ENCODE peak calls at places on chromosomes 4 and X, in five cellular contexts. X, O, Q, D and L are unnamed samples.

GRCh38 chr4:86831262-86832090 is 17.7 kb downstream of the SLC10A6 start:
- DNase-seq in O (no peak), D (peak; percentile 70), X (peak; percentile 47), Q (peak; percentile 65), L (no peak)

GRCh38 chr4:139934336-139934735 is 219.6 kb downstream of the MAML3 start:
- DNase-seq in O (peak; percentile 80), D (no peak), Q (peak; percentile 59), X (peak; percentile 48), L (no peak)

GRCh38 chr4:16777726-16778125 is 120.7 kb downstream of the LDB2 start:
- DNase-seq in X (no peak), D (no peak), O (no peak), Q (no peak), L (no peak)

GRCh38 chr4:159451006-159451405 is 348.1 kb downstream of the RAPGEF2 start:
- DNase-seq in Q (no peak), X (no peak), O (no peak), D (no peak), L (no peak)

GRCh38 chrX:54865208-54865607 is 55.4 kb upstream of the TRO start:
- DNase-seq in D (no peak), O (no peak), Q (no peak), X (no peak), L (no peak)

GRCh38 chr4:117588771-117589170 is 445.5 kb upstream of the NDST3 start:
- DNase-seq in Q (no peak), D (no peak), X (no peak), O (no peak), L (no peak)

GRCh38 chr4:76733380-76733779 is 164.6 kb downstream of the SOWAHB start:
- DNase-seq in X (no peak), D (no peak), Q (no peak), O (no peak), L (no peak)

GRCh38 chr4:121706595-121707021 is 9.8 kb upstream of the ANXA5 start:
- DNase-seq in D (no peak), X (no peak), O (no peak), Q (no peak), L (no peak)

GRCh38 chr4:169158860-169159259 is 111.9 kb downstream of the SH3RF1 start:
- DNase-seq in Q (no peak), X (no peak), D (no peak), O (no peak), L (no peak)

GRCh38 chrX:78330540-78330939 is 3.1 kb upstream of the CYSLTR1 start:
- DNase-seq in D (no peak), O (no peak), Q (no peak), X (no peak), L (no peak)

GRCh38 chrX:50088645-50089044 is 112.2 kb downstream of the AKAP4 start:
- DNase-seq in Q (no peak), O (no peak), D (no peak), X (no peak), L (peak; percentile 58)

GRCh38 chrX:30913556-30913955 is 24.5 kb upstream of the TAB3 start:
- DNase-seq in Q (no peak), D (no peak), X (no peak), O (no peak), L (no peak)

GRCh38 chrX:2371026-2371778 is 129.6 kb downstream of the DHRSX start:
- DNase-seq in Q (no peak), O (no peak), D (no peak), X (no peak), L (no peak)

GRCh38 chr4:158169931-158170690 is 2.7 kb downstream of the GASK1B start:
- DNase-seq in O (no peak), Q (no peak), D (no peak), X (no peak), L (no peak)

GRCh38 chrX:20333672-20334071 is 67.0 kb upstream of the RPS6KA3 start:
- DNase-seq in O (no peak), D (no peak), X (no peak), Q (no peak), L (no peak)

GRCh38 chr4:176499518-176499917 is 179.8 kb downstream of the SPCS3 start:
- DNase-seq in X (no peak), O (no peak), D (no peak), Q (no peak), L (no peak)

GRCh38 chr4:101782546-101782945 is 8.0 kb upstream of the BANK1 start:
- DNase-seq in O (no peak), D (no peak), X (no peak), Q (no peak), L (no peak)

GRCh38 chrX:292900-293897 is 12.0 kb downstream of the PLCXD1 start:
- DNase-seq in Q (no peak), O (no peak), D (no peak), X (no peak), L (peak; percentile 36)

GRCh38 chr4:152935661-152936445 is at the start of gene FHDC1:
- DNase-seq in Q (peak; percentile 19), D (peak; percentile 29), O (no peak), X (no peak), L (peak; percentile 73)

GRCh38 chrX:40146471-40147398 is 49.0 kb upstream of the BCOR start:
- DNase-seq in O (peak; percentile 56), Q (peak; percentile 51), X (peak; percentile 44), D (no peak), L (peak; percentile 67)
- H3K4me3 ChIP-seq in O (no peak overlapping the region), Q (peak overlapping the region; percentile 39), X (peak overlapping the region; percentile 47), D (peak overlapping the region; percentile 43), L (peak overlapping the region; percentile 51)

DNA sequence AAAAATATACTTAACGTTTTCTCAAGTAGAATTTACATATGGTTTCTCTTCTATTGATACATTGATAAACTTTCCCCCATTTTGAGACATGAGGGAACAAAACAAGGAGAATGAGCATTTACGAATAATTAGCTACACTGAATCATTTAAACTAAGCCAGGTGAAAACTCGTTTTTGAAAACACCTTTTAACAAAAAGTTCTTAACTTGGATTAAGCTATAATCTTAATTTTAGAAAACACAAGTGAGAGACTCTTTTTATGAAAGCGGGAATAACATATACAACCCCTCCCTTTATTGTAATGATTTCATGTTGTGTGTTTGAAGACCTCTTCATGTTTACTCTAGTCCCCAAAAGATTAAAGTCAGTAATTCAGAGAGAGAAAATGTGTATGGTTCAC is 20.1 kb downstream of the PDLIM3 start:
- DNase-seq in O (no peak), D (no peak), X (no peak), Q (no peak), L (no peak)
- TF ChIP-seq CTCF in O (no peak), D (no peak), X (no peak), Q (no peak), L (no peak)

DNA sequence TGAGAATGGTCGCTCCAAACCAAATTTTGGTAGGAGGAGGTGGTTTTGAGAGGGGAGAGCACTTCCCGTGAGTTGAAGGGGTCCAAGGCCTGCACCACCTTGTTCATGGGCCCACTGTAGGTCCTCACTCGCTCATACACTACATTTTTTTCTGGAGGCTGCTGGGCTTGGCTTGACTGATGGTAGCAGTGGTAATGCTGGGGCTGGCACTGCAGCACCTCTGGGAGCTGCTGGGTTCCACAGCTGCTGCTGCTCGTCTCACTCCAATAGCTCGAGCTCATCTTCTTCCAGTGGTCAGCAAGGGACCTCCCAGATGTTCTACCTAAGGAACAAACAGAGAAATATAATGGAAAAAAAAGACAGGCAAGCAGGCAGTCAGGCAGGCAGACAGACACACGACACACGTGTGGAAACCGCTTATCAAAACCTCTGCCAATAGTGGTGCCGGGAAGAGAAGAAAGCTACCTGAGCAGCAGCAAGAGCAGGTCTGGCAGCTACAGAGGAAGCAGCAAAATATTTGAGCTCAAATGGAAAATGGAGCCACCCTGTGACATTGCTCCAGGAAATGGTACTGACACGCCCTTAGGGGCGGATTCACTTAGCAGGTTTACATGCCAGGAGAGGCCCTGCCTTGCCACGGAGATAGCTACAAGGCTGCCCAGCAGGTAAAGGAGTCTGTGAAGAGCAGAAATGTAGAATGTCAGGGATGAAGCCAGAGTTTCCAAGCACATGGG is at the start of gene POF1B:
- DNase-seq in D (no peak), Q (no peak), O (no peak), X (no peak), L (peak; percentile 15)
- TF ChIP-seq POLR2A in D (no peak), Q (no peak), O (no peak), X (no peak), L (no peak)

GRCh38 chr4:6250235-6250983 is 19.2 kb upstream of the WFS1 start:
- DNase-seq in X (no peak), Q (no peak), O (no peak), D (peak; percentile 76), L (no peak)
- H3K4me3 ChIP-seq in X (no peak overlapping the region), Q (no peak overlapping the region), O (no peak overlapping the region), D (peak overlapping the region; percentile 30), L (no peak overlapping the region)

GRCh38 chr4:112560084-112560483 is 44.1 kb upstream of the NEUROG2 start:
- DNase-seq in O (no peak), D (no peak), Q (no peak), X (no peak), L (no peak)
- TF ChIP-seq CTCF in O (no peak), D (no peak), Q (no peak), X (no peak), L (no peak)

DNA sequence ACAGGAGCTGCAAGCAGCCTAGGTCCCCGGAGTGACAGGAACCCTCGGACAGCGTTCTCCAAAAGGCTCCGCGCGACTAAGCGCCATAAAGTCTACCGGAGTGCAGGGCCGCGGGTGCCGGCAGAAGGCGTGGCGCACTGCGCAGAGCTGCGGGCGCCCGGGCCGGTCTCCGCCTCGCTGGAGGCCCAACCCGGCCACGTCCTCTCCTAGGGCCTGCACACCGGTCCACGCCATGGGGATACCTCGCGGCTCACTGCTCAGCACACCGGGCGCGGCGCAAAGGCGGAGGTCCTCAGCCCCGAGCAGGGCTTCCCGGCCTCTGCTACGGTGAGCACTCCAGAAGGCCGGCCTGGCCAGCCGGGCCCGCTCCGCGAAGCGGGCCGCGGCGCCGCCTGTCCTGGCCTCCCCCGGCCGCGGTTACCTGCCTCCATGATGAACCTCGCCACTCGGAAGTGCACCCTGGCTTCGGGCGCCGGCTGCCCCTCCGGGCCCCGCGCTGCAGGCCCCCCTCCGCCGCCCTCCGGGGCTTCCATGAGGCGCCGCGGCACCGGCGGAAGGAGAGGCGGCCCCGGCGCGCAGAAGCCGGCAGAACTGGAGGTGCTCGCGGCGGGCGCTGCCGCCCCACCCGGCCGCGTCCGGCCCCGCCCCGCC is at the start of gene CCNQ:
- DNase-seq in O (no peak), X (no peak), D (no peak), Q (no peak), L (peak; percentile 38)
- TF ChIP-seq POLR2A in O (peak; percentile 50), X (peak; percentile 20), D (no peak), Q (no peak), L (peak; percentile 68)

DNA sequence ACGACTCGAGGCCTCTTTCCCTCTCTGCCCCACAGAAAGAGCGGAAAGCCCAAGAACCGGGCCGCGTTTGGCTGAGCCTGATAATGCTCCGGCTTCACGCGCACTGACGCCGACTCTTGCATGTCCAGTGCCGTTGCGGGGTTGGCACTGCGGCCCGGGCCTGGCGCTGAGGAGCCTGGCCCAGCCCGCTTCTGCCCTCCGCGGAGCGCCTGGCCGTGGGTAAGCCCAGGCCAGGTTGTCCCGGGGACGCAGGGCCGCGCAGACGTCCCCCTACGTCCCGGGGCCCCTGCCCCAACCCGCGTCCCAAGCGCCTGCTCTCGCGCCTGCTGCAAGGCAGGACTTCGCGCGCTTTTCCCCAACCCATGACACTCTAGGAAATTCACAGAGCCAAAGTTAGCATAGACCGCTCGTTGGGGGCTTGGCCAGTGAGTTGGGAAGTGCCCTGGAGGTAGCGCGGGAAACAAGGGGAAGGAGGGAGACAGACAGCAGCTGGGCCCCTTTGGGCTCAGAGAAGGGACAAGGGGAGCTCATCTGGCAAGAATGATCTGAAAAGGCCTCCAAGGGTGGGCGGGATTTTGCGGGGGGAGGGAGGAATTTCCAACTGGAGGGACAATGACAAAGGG is 603 bp upstream of the LRPAP1 start:
- DNase-seq in X (no peak), O (no peak), Q (no peak), D (no peak), L (no peak)
- H3K4me3 ChIP-seq in X (peak overlapping the region; percentile 86), O (no peak overlapping the region), Q (peak overlapping the region; percentile 87), D (peak overlapping the region; percentile 31), L (peak overlapping the region; percentile 75)

GRCh38 chrX:108304210-108304609 is 134.0 kb downstream of the COL4A6 start:
- DNase-seq in O (no peak), X (no peak), Q (no peak), D (no peak), L (no peak)
- TF ChIP-seq CTCF in O (peak; percentile 13), X (no peak), Q (no peak), D (peak; percentile 34), L (peak; percentile 20)